ENCODE peak calls at places on chromosomes 6 and 20, in four cellular contexts. W, C, L and R are unnamed samples. For H3K36me3, the result is how much of the 10 kb centered on the place peaks cover.

GRCh38 chr20:40279390-40279789 is 409.6 kb downstream of the MAFB start:
- DNase-seq in W (no peak), C (no peak), L (peak), R (no peak)

GRCh38 chr20:46572181-46572580 is 21.7 kb upstream of the OCSTAMP start:
- DNase-seq in W (no peak), C (peak), L (peak), R (no peak)

GRCh38 chr6:2378891-2379652 is 133.7 kb upstream of the GMDS start:
- DNase-seq in W (no peak), C (no peak), L (no peak), R (no peak)

GRCh38 chr6:122389704-122390103 is 9.7 kb upstream of the HSF2 start:
- DNase-seq in W (no peak), C (no peak), L (no peak), R (no peak)

GRCh38 chr6:109454483-109455160 is 950 bp downstream of the MICAL1 start:
- DNase-seq in W (no peak), C (peak), L (peak), R (no peak)

GRCh38 chr6:168184701-168185100 is 105.7 kb upstream of the FRMD1 start:
- DNase-seq in W (no peak), C (no peak), L (peak), R (peak)

GRCh38 chr20:63461364-63461763 is 11.1 kb downstream of the KCNQ2 start:
- DNase-seq in W (no peak), C (no peak), L (no peak), R (no peak)

GRCh38 chr20:51067792-51068191 is 44.9 kb upstream of the KCNG1 start:
- DNase-seq in W (no peak), C (no peak), L (no peak), R (no peak)

GRCh38 chr6:51817832-51818231 is 269.6 kb downstream of the PKHD1 start:
- DNase-seq in W (no peak), C (no peak), L (no peak), R (no peak)

GRCh38 chr6:7543761-7544424 is 2.4 kb downstream of the DSP start:
- DNase-seq in W (no peak), C (no peak), L (no peak), R (no peak)

GRCh38 chr6:123913858-123914257 is 110.2 kb downstream of the NKAIN2 start:
- DNase-seq in W (no peak), C (no peak), L (no peak), R (no peak)

GRCh38 chr20:44491635-44492395 is 16.1 kb downstream of the TTPAL start:
- DNase-seq in W (no peak), C (no peak), L (peak), R (no peak)

DNA sequence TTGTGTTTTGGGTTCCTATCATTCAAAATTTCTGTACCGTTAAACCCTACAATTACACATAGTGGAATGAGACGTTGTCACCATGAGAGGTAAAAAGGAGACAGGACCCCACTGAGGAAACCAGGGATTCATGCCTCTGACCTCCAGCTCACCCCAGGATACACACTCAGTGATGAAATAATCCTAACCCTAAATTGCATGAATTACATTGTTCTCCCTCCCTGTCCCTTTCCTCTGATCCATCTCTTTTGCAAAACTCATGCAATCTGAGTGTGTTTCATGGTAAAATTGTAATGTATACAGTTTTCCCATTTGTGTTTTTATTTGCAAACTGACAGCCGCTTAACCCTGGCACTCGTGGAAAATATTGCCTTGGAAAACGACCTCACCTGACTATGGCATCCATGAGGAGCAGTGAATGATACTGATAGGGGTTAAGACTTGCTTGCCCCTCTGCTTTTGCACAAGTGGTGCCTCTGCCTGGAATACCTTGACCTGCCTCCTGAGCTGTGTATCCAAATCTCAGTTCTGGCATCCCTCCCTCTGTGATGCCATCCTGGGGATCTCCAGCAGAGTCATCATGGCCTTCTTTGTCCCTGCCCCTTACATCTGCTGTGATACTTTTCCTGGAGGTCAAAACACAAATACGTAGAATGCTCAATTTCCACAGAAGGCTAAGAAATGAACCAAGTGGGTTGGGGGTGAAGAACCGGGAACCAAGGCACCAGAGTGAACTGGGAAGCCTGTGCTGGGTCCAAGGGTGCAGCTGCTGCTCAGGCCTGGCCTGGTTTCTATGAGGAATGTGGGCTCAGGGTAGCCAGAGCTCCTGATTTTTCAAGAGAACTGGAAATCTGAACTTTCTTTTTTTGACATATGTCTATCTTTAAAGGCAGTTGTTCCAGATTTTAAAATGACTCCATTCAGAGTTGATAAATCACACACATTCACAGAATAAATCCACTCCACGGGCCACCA is 211.6 kb upstream of the ZNF217 start:
- DNase-seq in W (no peak), C (no peak), L (no peak), R (no peak)
- H3K36me3 ChIP-seq in W (under half), C (under half), L (under half), R (under half)

GRCh38 chr20:31236953-31237352 is 20.5 kb upstream of the DEFB115 start:
- DNase-seq in W (no peak), C (no peak), L (no peak), R (no peak)
- TF ChIP-seq POLR2AphosphoS5 in W (no peak), C (no peak), L (no peak), R (no peak)

GRCh38 chr6:30709101-30709868 is 7.8 kb downstream of the MDC1 start:
- DNase-seq in W (no peak), C (no peak), L (no peak), R (no peak)
- H3K36me3 ChIP-seq in W (under half), C (half or more), L (under half), R (half or more)

GRCh38 chr6:167116109-167116837 is 6.6 kb upstream of the CCR6 start:
- DNase-seq in W (no peak), C (no peak), L (peak), R (no peak)
- TF ChIP-seq POLR2AphosphoS5 in W (peak), C (no peak), L (peak), R (peak)

GRCh38 chr6:155250701-155251381 is 13.0 kb upstream of the CLDN20 start:
- DNase-seq in W (no peak), C (no peak), L (no peak), R (no peak)
- H3K36me3 ChIP-seq in W (under half), C (under half), L (under half), R (under half)

GRCh38 chr6:154868143-154868594 is 126.9 kb upstream of the TIAM2 start:
- DNase-seq in W (peak), C (no peak), L (no peak), R (no peak)

GRCh38 chr6:154876776-154877175 is 118.3 kb upstream of the TIAM2 start:
- DNase-seq in W (no peak), C (no peak), L (no peak), R (no peak)

GRCh38 chr6:154874684-154875594 is 120.2 kb upstream of the TIAM2 start:
- DNase-seq in W (no peak), C (no peak), L (no peak), R (no peak)

DNA sequence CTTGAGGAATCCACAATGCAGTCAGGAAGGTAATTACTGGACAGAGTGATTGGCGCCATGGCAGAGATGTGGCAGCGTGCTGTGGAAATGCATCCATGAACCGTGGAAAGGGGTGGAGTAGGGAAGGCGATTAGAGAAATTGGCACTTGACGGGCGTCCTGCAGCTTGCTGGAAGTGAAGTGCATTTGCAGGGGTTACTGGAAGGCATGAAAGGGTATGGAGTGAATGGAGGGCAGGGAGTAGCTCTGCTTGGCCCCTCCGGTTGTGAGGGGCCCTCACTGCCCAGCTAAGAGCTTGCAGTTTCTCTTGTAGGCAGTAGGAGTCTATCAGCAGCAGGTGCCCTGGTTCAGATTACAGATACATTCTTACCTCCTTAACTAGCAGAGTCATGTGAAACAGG is 122.5 kb upstream of the TIAM2 start:
- DNase-seq in W (no peak), C (no peak), L (no peak), R (no peak)
- TF ChIP-seq POLR2AphosphoS5 in W (no peak), C (no peak), L (no peak), R (no peak)